ENCODE peak calls at places on chromosomes 11 and 22, in four cellular contexts. U is A549, L is IMR-90, K is SK-N-SH. C is an unnamed sample.

GRCh38 chr11:19185516-19186052 is 16.2 kb downstream of the CSRP3 start:
- DNase-seq in U (no peak), L (no peak), K (no peak), C (no peak)

GRCh38 chr11:47154738-47155570 is 21.7 kb downstream of the ARFGAP2 start:
- DNase-seq in U (no peak), L (no peak), K (no peak), C (no peak)

GRCh38 chr22:36221799-36222751 is 17.3 kb downstream of the APOL2 start:
- DNase-seq in U (peak; percentile 19), L (no peak), K (peak; percentile 57), C (peak; percentile 37)

GRCh38 chr11:34812905-34813576 is 103.1 kb downstream of the APIP start:
- DNase-seq in U (no peak), L (no peak), K (no peak), C (no peak)

GRCh38 chr22:45225732-45226560 is 14.7 kb downstream of the KIAA0930 start:
- DNase-seq in U (no peak), L (peak; percentile 70), K (no peak), C (peak; percentile 25)

GRCh38 chr22:38350444-38351359 is 33.5 kb upstream of the CSNK1E start:
- DNase-seq in U (no peak), L (no peak), K (no peak), C (no peak)

GRCh38 chr11:77779935-77780334 is 40.6 kb downstream of the RSF1 start:
- DNase-seq in U (no peak), L (peak; percentile 54), K (no peak), C (peak; percentile 29)

GRCh38 chr11:118622376-118623290 is 15.2 kb downstream of the PHLDB1 start:
- DNase-seq in U (peak; percentile 38), L (peak; percentile 69), K (peak; percentile 67), C (no peak)

DNA sequence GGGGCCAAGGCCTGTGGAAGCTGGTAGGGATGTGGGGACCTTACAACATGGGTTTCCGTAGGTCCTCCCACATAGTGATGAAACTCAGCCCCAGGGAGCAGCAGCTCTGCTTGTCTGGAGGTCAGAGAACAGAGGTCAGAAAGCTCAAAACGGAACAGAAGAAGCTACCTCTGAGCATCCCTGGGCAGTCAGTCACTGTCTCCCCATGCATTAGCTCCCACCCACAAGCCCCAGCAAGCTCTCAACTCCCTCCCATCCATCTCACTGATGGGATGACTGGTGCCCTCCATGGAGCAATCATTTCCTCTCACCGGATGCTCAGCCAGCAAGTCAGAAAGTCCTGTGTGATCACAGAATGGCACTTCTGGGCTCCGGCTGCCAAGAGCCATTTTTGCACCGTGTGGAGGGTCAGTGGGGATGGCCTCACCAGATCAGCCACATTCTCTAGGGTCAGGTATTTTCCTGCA is 1.9 kb downstream of the TPP1 start:
- DNase-seq in U (no peak), L (no peak), K (no peak), C (no peak)
- H3K27ac ChIP-seq in U (no peak overlapping the region), L (peak overlapping the region; percentile 30), K (no peak overlapping the region), C (no peak overlapping the region)

GRCh38 chr11:128872594-128872993 is 5.5 kb upstream of the KCNJ1 start:
- DNase-seq in U (no peak), L (no peak), K (no peak), C (no peak)

GRCh38 chr11:128872094-128872493 is 5.0 kb upstream of the KCNJ1 start:
- DNase-seq in U (no peak), L (no peak), K (no peak), C (no peak)

GRCh38 chr11:128874406-128874805 is 7.3 kb upstream of the KCNJ1 start:
- DNase-seq in U (no peak), L (peak; percentile 22), K (no peak), C (no peak)

GRCh38 chr11:128868851-128869671 is 2.0 kb upstream of the KCNJ1 start:
- DNase-seq in U (no peak), L (no peak), K (no peak), C (no peak)

GRCh38 chr11:128871165-128871564 is 4.1 kb upstream of the KCNJ1 start:
- DNase-seq in U (no peak), L (no peak), K (no peak), C (no peak)
- TF ChIP-seq RFX5 in U (no peak), L (no peak), K (no peak), C (no peak)

GRCh38 chr11:61173456-61173855 is 12.2 kb upstream of the VPS37C start:
- DNase-seq in U (no peak), L (peak; percentile 34), K (no peak), C (peak; percentile 41)
- H3K27ac ChIP-seq in U (no peak overlapping the region), L (no peak overlapping the region), K (no peak overlapping the region), C (no peak overlapping the region)

DNA sequence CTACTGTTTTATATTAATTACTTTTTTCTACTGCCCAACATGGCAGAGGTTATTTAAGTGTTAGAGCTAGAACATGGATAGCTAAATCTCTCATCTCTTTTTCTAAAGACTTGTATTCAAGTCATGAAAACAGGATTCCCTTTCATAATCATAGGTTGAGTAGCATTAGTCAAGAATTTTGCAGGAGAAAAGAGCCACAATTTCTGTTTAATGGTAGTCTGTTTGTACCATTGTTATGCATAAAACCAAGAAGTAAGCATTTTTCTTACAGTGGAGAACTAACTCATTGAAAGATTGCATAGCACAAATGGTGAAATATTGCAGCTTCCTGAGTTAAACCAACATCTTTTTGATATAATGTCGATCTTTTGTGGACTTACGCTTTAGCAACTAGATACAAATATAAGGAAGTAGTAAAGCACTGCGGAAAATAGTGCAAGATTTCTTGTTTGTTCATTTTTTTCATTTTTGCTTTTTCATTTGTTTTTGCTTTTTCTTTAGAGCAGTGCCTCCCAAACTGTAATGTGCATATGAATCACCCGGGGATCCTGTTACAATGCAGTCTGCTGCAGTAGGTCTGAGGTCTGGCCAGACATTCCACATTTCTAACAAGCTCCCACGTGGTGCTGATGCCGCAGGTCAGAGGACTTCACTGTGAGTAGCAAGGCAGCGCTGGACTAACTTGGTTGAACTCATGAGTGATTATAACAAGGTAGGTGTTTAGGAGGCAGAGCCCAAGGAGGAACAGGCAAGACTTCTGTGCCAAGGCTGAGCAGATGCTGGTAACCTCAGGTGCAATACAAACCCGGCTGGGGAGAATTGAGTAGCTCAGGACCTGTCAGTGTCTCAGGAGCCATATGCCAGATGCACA is 4.6 kb downstream of the ETS1 start:
- DNase-seq in U (peak; percentile 15), L (peak; percentile 98), K (no peak), C (no peak)
- TF ChIP-seq RFX5 in U (no peak), L (no peak), K (no peak), C (no peak)

GRCh38 chr11:67416416-67417335 is 1.2 kb downstream of the CARNS1 start:
- DNase-seq in U (no peak), L (no peak), K (no peak), C (peak; percentile 64)
- H3K27ac ChIP-seq in U (peak overlapping the region; percentile 84), L (no peak overlapping the region), K (no peak overlapping the region), C (no peak overlapping the region)

DNA sequence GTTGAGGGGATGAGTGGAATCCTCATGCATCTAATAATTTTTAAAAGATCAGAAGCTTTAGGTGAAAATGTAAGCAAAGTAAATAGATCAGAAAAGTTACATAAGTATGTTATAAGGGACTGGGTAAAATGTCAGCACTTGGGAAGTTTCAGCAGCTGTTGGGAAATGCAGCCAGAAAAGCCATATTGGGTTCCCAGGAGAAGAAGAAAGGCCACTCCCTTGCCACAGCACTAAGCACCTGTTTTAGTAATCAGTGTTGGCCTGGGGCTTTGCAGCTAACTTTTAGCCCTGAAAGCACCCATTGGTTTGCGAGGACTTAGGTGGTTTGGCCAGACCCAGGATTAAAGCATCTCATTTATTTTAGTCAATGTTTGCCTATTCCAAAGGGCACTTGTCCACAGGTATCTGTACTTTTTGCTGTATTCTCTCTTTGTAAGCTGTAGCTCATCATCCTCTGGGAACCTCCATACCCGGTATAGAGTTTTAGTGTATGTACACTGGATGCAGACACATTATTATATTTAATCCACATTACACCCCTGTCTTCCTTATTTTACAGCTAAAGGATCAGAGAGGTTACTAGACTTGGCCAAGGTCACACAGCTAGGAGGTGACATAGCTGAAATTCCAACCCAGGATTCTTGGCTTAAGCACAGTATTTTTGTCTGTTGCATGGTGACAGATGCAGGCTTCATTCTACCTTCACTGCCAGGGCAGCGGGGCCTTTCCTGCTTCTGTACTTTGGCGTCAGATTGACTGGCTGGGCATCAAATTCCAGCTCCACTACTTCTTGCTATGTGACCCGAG is 127.7 kb upstream of the SESN3 start:
- DNase-seq in U (no peak), L (no peak), K (no peak), C (no peak)
- TF ChIP-seq RFX5 in U (no peak), L (no peak), K (no peak), C (no peak)

DNA sequence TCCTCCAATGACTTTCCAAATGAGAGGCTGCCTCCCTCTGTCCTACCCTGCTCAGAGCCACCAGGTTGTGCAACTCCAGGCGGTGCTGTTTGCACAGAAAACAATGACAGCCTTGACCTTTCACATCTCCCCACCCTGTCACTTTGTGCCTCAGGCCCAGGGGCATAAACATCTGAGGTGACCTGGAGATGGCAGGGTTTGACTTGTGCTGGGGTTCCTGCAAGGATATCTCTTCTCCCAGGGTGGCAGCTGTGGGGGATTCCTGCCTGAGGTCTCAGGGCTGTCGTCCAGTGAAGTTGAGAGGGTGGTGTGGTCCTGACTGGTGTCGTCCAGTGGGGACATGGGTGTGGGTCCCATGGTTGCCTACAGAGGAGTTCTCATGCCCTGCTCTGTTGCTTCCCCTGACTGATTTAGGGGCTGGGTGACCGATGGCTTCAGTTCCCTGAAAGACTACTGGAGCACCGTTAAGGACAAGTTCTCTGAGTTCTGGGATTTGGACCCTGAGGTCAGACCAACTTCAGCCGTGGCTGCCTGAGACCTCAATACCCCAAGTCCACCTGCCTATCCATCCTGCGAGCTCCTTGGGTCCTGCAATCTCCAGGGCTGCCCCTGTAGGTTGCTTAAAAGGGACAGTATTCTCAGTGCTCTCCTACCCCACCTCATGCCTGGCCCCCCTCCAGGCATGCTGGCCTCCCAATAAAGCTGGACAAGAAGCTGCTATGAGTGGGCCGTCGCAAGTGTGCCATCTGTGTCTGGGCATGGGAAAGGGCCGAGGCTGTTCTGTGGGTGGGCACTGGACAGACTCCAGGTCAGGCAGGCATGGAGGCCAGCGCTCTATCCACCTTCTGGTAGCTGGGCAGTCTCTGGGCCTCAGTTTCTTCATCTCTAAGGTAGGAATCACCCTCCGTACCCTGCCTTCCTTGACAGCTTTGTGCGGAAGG is 2.9 kb downstream of the APOC3 start:
- DNase-seq in U (no peak), L (no peak), K (no peak), C (peak; percentile 93)
- H3K27ac ChIP-seq in U (no peak overlapping the region), L (no peak overlapping the region), K (no peak overlapping the region), C (peak overlapping the region; percentile 99)

DNA sequence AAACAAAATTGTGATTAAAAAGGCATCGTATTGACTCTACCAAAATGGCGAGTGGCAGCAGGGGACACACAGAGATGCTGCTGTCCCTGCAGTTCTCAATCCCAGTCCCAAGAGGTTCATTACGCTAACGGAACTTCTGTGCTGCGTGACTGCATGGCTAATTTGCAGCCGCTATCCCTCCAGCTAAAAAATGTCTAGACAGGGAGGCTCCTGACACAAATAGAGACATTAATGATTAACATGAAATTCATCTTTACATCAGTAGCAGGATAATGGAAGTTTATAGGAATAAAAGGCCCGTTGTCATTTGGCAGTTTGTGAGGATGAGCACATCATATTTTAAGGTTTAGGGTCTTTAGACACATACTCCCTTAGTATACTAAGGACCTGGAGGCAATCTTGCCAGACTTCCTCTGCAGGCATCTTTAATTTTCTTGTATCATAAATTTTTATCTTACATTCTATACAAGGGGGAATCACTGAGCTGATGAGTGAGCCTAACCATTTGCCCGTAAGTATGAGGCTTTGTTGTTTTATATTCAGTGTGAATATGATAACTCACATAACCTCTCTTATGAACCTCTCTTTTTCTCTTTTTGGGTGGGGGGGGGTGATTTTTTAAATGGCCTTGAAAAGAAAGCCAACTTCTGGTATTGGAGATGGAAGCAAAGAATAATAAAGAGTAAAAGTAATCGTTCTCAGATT is 99.8 kb upstream of the OR9G4 start:
- DNase-seq in U (peak; percentile 55), L (no peak), K (peak; percentile 74), C (no peak)
- TF ChIP-seq RFX5 in U (no peak), L (no peak), K (no peak), C (no peak)

GRCh38 chr11:70144262-70144661 is 58.8 kb upstream of the FADD start:
- DNase-seq in U (no peak), L (no peak), K (no peak), C (no peak)
- H3K27ac ChIP-seq in U (no peak overlapping the region), L (no peak overlapping the region), K (no peak overlapping the region), C (no peak overlapping the region)

C was measured in HepG2.